ENCODE peak calls at places on chromosomes 2 and 18, in five cellular contexts. K is glutamatergic neuron, B is heart left ventricle, I is kidney epithelial cell, N is stomach. A is an unnamed sample.

GRCh38 chr2:115825912-115826311 is 1383.5 kb downstream of the DPP10 start:
- DNase-seq in K (no peak), B (no peak), I (no peak), N (no peak), A (no peak)

GRCh38 chr2:2524340-2524941 is 193.4 kb upstream of the MYT1L start:
- DNase-seq in K (no peak), B (no peak), I (no peak), N (no peak), A (no peak)

GRCh38 chr2:134139615-134140014 is 114.3 kb upstream of the MGAT5 start:
- DNase-seq in K (no peak), B (peak; percentile 74), I (no peak), N (no peak), A (no peak)

GRCh38 chr2:65350714-65351113 is 81.7 kb downstream of the SPRED2 start:
- DNase-seq in K (no peak), B (no peak), I (no peak), N (no peak), A (no peak)

GRCh38 chr2:200373973-200374416 is 67.5 kb downstream of the SPATS2L start:
- DNase-seq in K (no peak), B (no peak), I (no peak), N (no peak), A (no peak)

GRCh38 chr2:24477229-24477628 is 13.8 kb upstream of the NCOA1 start:
- DNase-seq in K (no peak), B (no peak), I (no peak), N (no peak), A (no peak)

GRCh38 chr2:143284087-143284675 is 155.0 kb downstream of the ARHGAP15 start:
- DNase-seq in K (peak; percentile 16), B (no peak), I (peak; percentile 2), N (no peak), A (no peak)

GRCh38 chr2:207165121-207166038 is at the start of gene KLF7:
- DNase-seq in K (no peak), B (peak; percentile 65), I (no peak), N (peak; percentile 54), A (no peak)

GRCh38 chr2:102510791-102511575 is 38.0 kb downstream of the SLC9A4 start:
- DNase-seq in K (no peak), B (no peak), I (no peak), N (no peak), A (no peak)

GRCh38 chr18:11488175-11488574 is 121.2 kb upstream of the SLC35G4 start:
- DNase-seq in K (no peak), B (no peak), I (no peak), N (no peak), A (no peak)

GRCh38 chr2:26982102-26982742 is 11.8 kb downstream of the MAPRE3 start:
- DNase-seq in K (peak; percentile 32), B (peak; percentile 65), I (no peak), N (peak; percentile 92), A (peak; percentile 47)

GRCh38 chr2:202589582-202589949 is 45.2 kb upstream of the FAM117B start:
- DNase-seq in K (no peak), B (no peak), I (no peak), N (no peak), A (no peak)

GRCh38 chr2:6053711-6054393 is 361.7 kb downstream of the SOX11 start:
- DNase-seq in K (no peak), B (no peak), I (no peak), N (no peak), A (no peak)

GRCh38 chr2:191206613-191207471 is 38.4 kb upstream of the MYO1B start:
- DNase-seq in K (no peak), B (no peak), I (no peak), N (no peak), A (no peak)

GRCh38 chr2:102581911-102582310 is 37.4 kb upstream of the SLC9A2 start:
- DNase-seq in K (no peak), B (no peak), I (no peak), N (no peak), A (no peak)

GRCh38 chr18:79246309-79247108 is 149.2 kb upstream of the NFATC1 start:
- DNase-seq in K (peak; percentile 89), B (peak; percentile 58), I (no peak), N (peak; percentile 73), A (peak; percentile 25)

GRCh38 chr2:51243892-51244570 is 212.1 kb upstream of the NRXN1 start:
- DNase-seq in K (no peak), B (no peak), I (no peak), N (no peak), A (no peak)

GRCh38 chr2:239306274-239307220 is 94.3 kb downstream of the HDAC4 start:
- DNase-seq in K (no peak), B (peak; percentile 14), I (no peak), N (peak; percentile 22), A (no peak)

GRCh38 chr2:147026664-147027278 is 818.1 kb upstream of the ACVR2A start:
- DNase-seq in K (no peak), B (no peak), I (peak; percentile 31), N (no peak), A (no peak)

GRCh38 chr2:12202702-12203101 is 456.3 kb downstream of the LPIN1 start:
- DNase-seq in K (no peak), B (peak; percentile 36), I (no peak), N (no peak), A (no peak)

GRCh38 chr2:224524657-224525056 is 60.5 kb downstream of the CUL3 start:
- DNase-seq in K (no peak), B (no peak), I (no peak), N (no peak), A (no peak)

GRCh38 chr18:63439334-63439733 is 17.1 kb upstream of the VPS4B start:
- DNase-seq in K (peak; percentile 31), B (peak; percentile 32), I (no peak), N (peak; percentile 39), A (peak; percentile 33)

GRCh38 chr2:187150667-187151066 is 297.4 kb downstream of the CALCRL start:
- DNase-seq in K (no peak), B (no peak), I (no peak), N (no peak), A (no peak)

GRCh38 chr2:240446618-240447175 is 11.2 kb downstream of the GPC1 start:
- DNase-seq in K (no peak), B (no peak), I (no peak), N (no peak), A (no peak)

GRCh38 chr18:34659579-34660517 is 50.2 kb upstream of the DTNA start:
- DNase-seq in K (peak; percentile 28), B (peak; percentile 82), I (peak; percentile 89), N (peak; percentile 77), A (peak; percentile 97)

GRCh38 chr2:192645811-192646598 is 451.3 kb upstream of the TMEFF2 start:
- DNase-seq in K (no peak), B (no peak), I (peak; percentile 47), N (no peak), A (no peak)

GRCh38 chr2:20494246-20494645 is 47.4 kb downstream of the RHOB start:
- DNase-seq in K (no peak), B (no peak), I (no peak), N (no peak), A (no peak)

GRCh38 chr2:120445431-120446143 is 99.7 kb downstream of the INHBB start:
- DNase-seq in K (no peak), B (no peak), I (peak; percentile 26), N (no peak), A (no peak)

GRCh38 chr18:25180974-25181373 is 171.0 kb downstream of the ZNF521 start:
- DNase-seq in K (no peak), B (no peak), I (no peak), N (no peak), A (no peak)

GRCh38 chr18:28766721-28767120 is 589.8 kb upstream of the CDH2 start:
- DNase-seq in K (no peak), B (no peak), I (no peak), N (no peak), A (no peak)

GRCh38 chr2:96154506-96155380 is 9.5 kb upstream of the DUSP2 start:
- DNase-seq in K (no peak), B (no peak), I (no peak), N (no peak), A (no peak)

GRCh38 chr2:80168037-80168436 is 136.5 kb downstream of the LRRTM1 start:
- DNase-seq in K (no peak), B (no peak), I (no peak), N (no peak), A (no peak)

GRCh38 chr2:48607307-48608014 is 10.2 kb upstream of the GTF2A1L start:
- DNase-seq in K (no peak), B (no peak), I (no peak), N (no peak), A (no peak)

GRCh38 chr18:21662591-21662990 is 42.0 kb downstream of the ABHD3 start:
- DNase-seq in K (no peak), B (no peak), I (no peak), N (no peak), A (no peak)

GRCh38 chr2:239128706-239129105 is 272.1 kb downstream of the HDAC4 start:
- DNase-seq in K (no peak), B (no peak), I (no peak), N (no peak), A (no peak)

GRCh38 chr18:49335677-49336076 is 124.8 kb downstream of the DYM start:
- DNase-seq in K (peak; percentile 20), B (no peak), I (no peak), N (no peak), A (no peak)
- TF ChIP-seq CTCF in K (no peak), B (no peak), I (peak; percentile 12), N (no peak), A (no peak)

DNA sequence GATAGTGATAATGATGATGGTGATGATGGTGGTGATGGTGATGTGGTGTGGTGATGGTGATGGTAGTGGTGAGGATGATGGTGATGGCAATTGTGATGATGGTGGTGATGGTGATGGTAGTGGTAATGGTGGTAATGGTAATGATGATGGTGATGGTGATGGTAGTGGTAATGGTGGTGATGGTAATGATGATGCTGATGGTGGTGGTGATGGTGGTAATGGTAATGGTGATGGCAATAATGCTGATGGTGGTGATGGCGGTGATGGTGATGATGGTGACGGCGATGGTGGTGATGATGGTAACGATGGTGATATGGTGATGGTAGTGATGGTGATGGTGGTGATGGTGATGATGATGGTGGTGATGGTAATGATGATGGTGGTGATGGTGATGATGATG is 45.0 kb downstream of the ALK start:
- DNase-seq in K (no peak), B (no peak), I (no peak), N (no peak), A (no peak)
- TF ChIP-seq CTCF in K (no peak), B (no peak), I (no peak), N (no peak), A (no peak)

GRCh38 chr2:236400046-236400574 is 135.9 kb upstream of the ASB18 start:
- DNase-seq in K (no peak), B (no peak), I (no peak), N (no peak), A (no peak)

GRCh38 chr2:236403811-236404210 is 139.6 kb upstream of the ASB18 start:
- DNase-seq in K (no peak), B (no peak), I (no peak), N (no peak), A (no peak)

GRCh38 chr2:236403125-236403524 is 138.9 kb upstream of the ASB18 start:
- DNase-seq in K (peak; percentile 44), B (no peak), I (no peak), N (no peak), A (no peak)

GRCh38 chr2:236400594-236401360 is 136.6 kb upstream of the ASB18 start:
- DNase-seq in K (no peak), B (no peak), I (no peak), N (no peak), A (no peak)

GRCh38 chr2:236402016-236402784 is 138.0 kb upstream of the ASB18 start:
- DNase-seq in K (no peak), B (no peak), I (no peak), N (no peak), A (no peak)
- TF ChIP-seq CTCF in K (no peak), B (no peak), I (no peak), N (no peak), A (no peak)

GRCh38 chr18:27298215-27298804 is 113.2 kb upstream of the CHST9 start:
- DNase-seq in K (no peak), B (no peak), I (no peak), N (no peak), A (no peak)
- TF ChIP-seq CTCF in K (no peak), B (peak; percentile 30), I (peak; percentile 36), N (no peak), A (peak; percentile 42)

A was measured in retinal pigment epithelial cell.